ENCODE peak calls at places on chromosomes 12 and 14, in seven cellular contexts. U is KBM-7; V is NCI-H345; O is naive thymus-derived CD8-positive, alpha-beta T cell; Z is PC-3; X is HL-60; T is NCI-H1092 treated with DMSO at 0.1 percent for 48 hours. P is an unnamed sample.

GRCh38 chr12:95942532-95943230 is at the start of gene CCDC38:
- DNase-seq in U (peak), V (peak), O (peak), Z (peak), X (peak), T (peak), P (peak)

GRCh38 chr12:84653482-84653881 is 259.1 kb downstream of the SLC6A15 start:
- DNase-seq in U (no peak), V (no peak), O (no peak), Z (no peak), X (no peak), T (no peak), P (no peak)

GRCh38 chr12:18752280-18752920 is 14.5 kb downstream of the CAPZA3 start:
- DNase-seq in U (peak), V (no peak), O (no peak), Z (peak), X (no peak), T (no peak), P (peak)

GRCh38 chr14:24253936-24254335 is 9.0 kb downstream of the TGM1 start:
- DNase-seq in U (no peak), V (no peak), O (no peak), Z (no peak), X (no peak), T (no peak), P (no peak)

GRCh38 chr12:64392221-64392620 is 1.7 kb upstream of the C12orf56 start:
- DNase-seq in U (peak), V (no peak), O (no peak), Z (peak), X (no peak), T (no peak), P (peak)

GRCh38 chr14:69573841-69574265 is 818 bp downstream of the CCDC177 start:
- DNase-seq in U (no peak), V (peak), O (no peak), Z (no peak), X (no peak), T (peak), P (no peak)

GRCh38 chr14:106372870-106373657 is 846.7 kb downstream of the TMEM121 start:
- DNase-seq in U (peak), V (peak), O (peak), Z (peak), X (peak), T (peak), P (peak)

GRCh38 chr14:92906420-92906819 is 16.5 kb upstream of the CHGA start:
- DNase-seq in U (no peak), V (no peak), O (no peak), Z (no peak), X (no peak), T (no peak), P (no peak)

GRCh38 chr14:76589246-76589645 is 172.0 kb upstream of the VASH1 start:
- DNase-seq in U (no peak), V (no peak), O (no peak), Z (no peak), X (no peak), T (no peak), P (peak)

GRCh38 chr12:46373303-46374182 is 970 bp upstream of the SLC38A2 start:
- DNase-seq in U (peak), V (no peak), O (peak), Z (peak), X (no peak), T (peak), P (peak)